ENCODE peak calls at places on chromosomes 11 and 22, in six cellular contexts. One of them, this sample, is unnamed.

GRCh38 chr22:35072939-35073338 is 7.0 kb downstream of the ISX start:
- DNase-seq in thyroid gland: no peak
- DNase-seq in A549: no peak
- DNase-seq in lower leg skin: no peak
- DNase-seq in upper lobe of left lung: no peak
- DNase-seq in K562: peak
- DNase-seq in this sample: peak

GRCh38 chr11:7548659-7549283 is 35.0 kb downstream of the PPFIBP2 start:
- DNase-seq in thyroid gland: peak
- DNase-seq in upper lobe of left lung: no peak
- DNase-seq in lower leg skin: no peak
- DNase-seq in A549: peak
- DNase-seq in K562: peak
- DNase-seq in this sample: peak

GRCh38 chr11:91299980-91300379 is 924.6 kb upstream of the FAT3 start:
- DNase-seq in lower leg skin: no peak
- DNase-seq in thyroid gland: no peak
- DNase-seq in K562: no peak
- DNase-seq in upper lobe of left lung: no peak
- DNase-seq in A549: no peak
- DNase-seq in this sample: no peak

GRCh38 chr22:30205281-30206115 is 41.1 kb downstream of the LIF start:
- DNase-seq in K562: peak
- DNase-seq in A549: peak
- DNase-seq in upper lobe of left lung: peak
- DNase-seq in thyroid gland: no peak
- DNase-seq in lower leg skin: peak
- DNase-seq in this sample: peak

GRCh38 chr11:132987936-132988335 is 544.4 kb downstream of the OPCML start:
- DNase-seq in A549: no peak
- DNase-seq in upper lobe of left lung: no peak
- DNase-seq in K562: no peak
- DNase-seq in lower leg skin: no peak
- DNase-seq in thyroid gland: no peak
- DNase-seq in this sample: no peak

GRCh38 chr11:9001736-9002135 is 2.1 kb downstream of the NRIP3 start:
- DNase-seq in thyroid gland: no peak
- DNase-seq in A549: no peak
- DNase-seq in lower leg skin: peak
- DNase-seq in upper lobe of left lung: peak
- DNase-seq in K562: peak
- DNase-seq in this sample: peak

GRCh38 chr11:7219457-7219856 is 32.2 kb upstream of the SYT9 start:
- DNase-seq in A549: no peak
- DNase-seq in K562: no peak
- DNase-seq in upper lobe of left lung: no peak
- DNase-seq in lower leg skin: no peak
- DNase-seq in thyroid gland: no peak
- DNase-seq in this sample: no peak

GRCh38 chr11:6856871-6857270 is 6.0 kb upstream of the OR10A2 start:
- DNase-seq in A549: no peak
- DNase-seq in thyroid gland: no peak
- DNase-seq in K562: no peak
- DNase-seq in lower leg skin: no peak
- DNase-seq in upper lobe of left lung: no peak
- DNase-seq in this sample: no peak

GRCh38 chr11:33734441-33735165 is 1.6 kb downstream of the CD59 start:
- DNase-seq in K562: peak
- DNase-seq in A549: no peak
- DNase-seq in thyroid gland: peak
- DNase-seq in upper lobe of left lung: peak
- DNase-seq in lower leg skin: no peak
- DNase-seq in this sample: no peak

GRCh38 chr11:90192869-90193582 is 29.8 kb downstream of the CHORDC1 start:
- DNase-seq in thyroid gland: no peak
- DNase-seq in K562: no peak
- DNase-seq in A549: no peak
- DNase-seq in upper lobe of left lung: no peak
- DNase-seq in lower leg skin: no peak
- DNase-seq in this sample: no peak

GRCh38 chr11:58493676-58494075 is 14.2 kb downstream of the OR5B21 start:
- DNase-seq in upper lobe of left lung: no peak
- DNase-seq in lower leg skin: no peak
- DNase-seq in A549: no peak
- DNase-seq in thyroid gland: no peak
- DNase-seq in K562: no peak
- DNase-seq in this sample: no peak

GRCh38 chr11:70109006-70109405 is 30.9 kb downstream of the ANO1 start:
- DNase-seq in K562: no peak
- DNase-seq in upper lobe of left lung: no peak
- DNase-seq in lower leg skin: no peak
- DNase-seq in A549: no peak
- DNase-seq in thyroid gland: no peak
- DNase-seq in this sample: no peak

GRCh38 chr11:64566042-64566914 is 24.7 kb upstream of the SLC22A12 start:
- DNase-seq in A549: peak
- DNase-seq in K562: peak
- DNase-seq in lower leg skin: peak
- DNase-seq in thyroid gland: peak
- DNase-seq in upper lobe of left lung: peak
- DNase-seq in this sample: peak

GRCh38 chr11:14358729-14359439 is at the start of gene RRAS2:
- DNase-seq in A549: peak
- DNase-seq in K562: peak
- DNase-seq in upper lobe of left lung: peak
- DNase-seq in lower leg skin: peak
- DNase-seq in thyroid gland: peak
- DNase-seq in this sample: peak

GRCh38 chr11:128407962-128408361 is 179.4 kb downstream of the ETS1 start:
- DNase-seq in thyroid gland: no peak
- DNase-seq in K562: no peak
- DNase-seq in lower leg skin: no peak
- DNase-seq in A549: no peak
- DNase-seq in upper lobe of left lung: no peak
- DNase-seq in this sample: no peak

GRCh38 chr22:21990449-21991308 is 8.1 kb upstream of the TOP3B start:
- DNase-seq in K562: no peak
- DNase-seq in upper lobe of left lung: no peak
- DNase-seq in thyroid gland: no peak
- DNase-seq in A549: no peak
- DNase-seq in lower leg skin: no peak
- DNase-seq in this sample: no peak

GRCh38 chr22:26669060-26669481 is 11.7 kb downstream of the MIAT start:
- DNase-seq in K562: no peak
- DNase-seq in lower leg skin: no peak
- DNase-seq in upper lobe of left lung: no peak
- DNase-seq in A549: peak
- DNase-seq in thyroid gland: no peak
- DNase-seq in this sample: no peak

GRCh38 chr11:66637557-66638176 is 836 bp upstream of the RBM4 start:
- DNase-seq in A549: no peak
- DNase-seq in thyroid gland: no peak
- DNase-seq in upper lobe of left lung: no peak
- DNase-seq in lower leg skin: peak
- DNase-seq in K562: peak
- DNase-seq in this sample: no peak

GRCh38 chr11:72641900-72642814 is 32.1 kb downstream of the PDE2A start:
- DNase-seq in lower leg skin: no peak
- DNase-seq in A549: peak
- DNase-seq in K562: peak
- DNase-seq in thyroid gland: peak
- DNase-seq in upper lobe of left lung: peak
- DNase-seq in this sample: peak

GRCh38 chr11:10925149-10925926 is 67.5 kb upstream of the ZBED5 start:
- DNase-seq in thyroid gland: no peak
- DNase-seq in upper lobe of left lung: no peak
- DNase-seq in K562: no peak
- DNase-seq in A549: peak
- DNase-seq in lower leg skin: peak
- DNase-seq in this sample: no peak

GRCh38 chr11:34758262-34758661 is 137.4 kb downstream of the EHF start:
- DNase-seq in thyroid gland: no peak
- DNase-seq in upper lobe of left lung: no peak
- DNase-seq in lower leg skin: no peak
- DNase-seq in K562: peak
- DNase-seq in A549: no peak
- DNase-seq in this sample: no peak

GRCh38 chr11:43736502-43737193 is 56.1 kb downstream of the HSD17B12 start:
- DNase-seq in A549: no peak
- DNase-seq in thyroid gland: no peak
- DNase-seq in K562: no peak
- DNase-seq in upper lobe of left lung: no peak
- DNase-seq in lower leg skin: no peak
- DNase-seq in this sample: no peak

DNA sequence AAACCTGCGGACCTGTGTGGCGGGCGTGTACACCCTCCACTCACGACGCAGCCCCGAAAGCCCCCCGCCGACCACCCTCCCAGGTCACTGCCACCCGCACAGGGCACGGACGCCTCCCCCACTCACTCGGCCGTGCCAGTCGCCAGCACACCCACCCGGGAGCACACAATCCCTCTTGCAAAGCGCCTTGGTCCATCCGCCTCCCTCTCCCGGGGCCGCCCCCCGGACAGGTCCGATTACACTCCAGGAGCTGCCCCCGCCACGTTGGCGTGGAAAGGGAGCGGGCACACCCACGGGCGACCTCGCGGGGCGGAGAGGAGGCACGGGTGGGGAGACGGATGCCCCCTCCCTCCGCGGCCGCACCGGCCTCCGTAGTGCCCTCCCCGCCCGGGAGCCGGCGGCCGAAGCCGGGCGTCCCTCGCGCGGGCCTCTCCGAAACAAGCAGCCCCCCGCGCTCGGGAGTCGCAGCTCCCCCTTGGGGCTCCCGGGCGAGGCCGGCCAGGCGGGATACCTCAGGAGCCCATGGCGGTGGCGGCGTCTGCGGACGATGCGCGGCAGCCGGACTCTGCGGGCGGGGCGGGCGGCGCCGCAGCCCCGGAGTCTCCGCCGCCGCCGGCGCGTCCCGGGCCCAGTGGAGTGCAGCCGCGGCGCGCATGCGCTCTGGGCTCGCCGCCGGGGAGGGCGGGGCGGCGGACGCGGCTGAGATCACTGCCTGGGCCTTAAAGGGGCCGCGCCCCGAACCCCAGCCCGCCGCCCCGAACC is at the start of gene TMEM184B:
- DNase-seq in thyroid gland: peak
- DNase-seq in K562: peak
- DNase-seq in lower leg skin: peak
- DNase-seq in upper lobe of left lung: peak
- DNase-seq in A549: peak
- DNase-seq in this sample: peak
- TF ChIP-seq POLR2A in thyroid gland: peak
- TF ChIP-seq POLR2A in K562: no peak
- TF ChIP-seq POLR2A in lower leg skin: no peak
- TF ChIP-seq POLR2A in upper lobe of left lung: no peak
- TF ChIP-seq POLR2A in A549: peak
- TF ChIP-seq POLR2A in this sample: peak

DNA sequence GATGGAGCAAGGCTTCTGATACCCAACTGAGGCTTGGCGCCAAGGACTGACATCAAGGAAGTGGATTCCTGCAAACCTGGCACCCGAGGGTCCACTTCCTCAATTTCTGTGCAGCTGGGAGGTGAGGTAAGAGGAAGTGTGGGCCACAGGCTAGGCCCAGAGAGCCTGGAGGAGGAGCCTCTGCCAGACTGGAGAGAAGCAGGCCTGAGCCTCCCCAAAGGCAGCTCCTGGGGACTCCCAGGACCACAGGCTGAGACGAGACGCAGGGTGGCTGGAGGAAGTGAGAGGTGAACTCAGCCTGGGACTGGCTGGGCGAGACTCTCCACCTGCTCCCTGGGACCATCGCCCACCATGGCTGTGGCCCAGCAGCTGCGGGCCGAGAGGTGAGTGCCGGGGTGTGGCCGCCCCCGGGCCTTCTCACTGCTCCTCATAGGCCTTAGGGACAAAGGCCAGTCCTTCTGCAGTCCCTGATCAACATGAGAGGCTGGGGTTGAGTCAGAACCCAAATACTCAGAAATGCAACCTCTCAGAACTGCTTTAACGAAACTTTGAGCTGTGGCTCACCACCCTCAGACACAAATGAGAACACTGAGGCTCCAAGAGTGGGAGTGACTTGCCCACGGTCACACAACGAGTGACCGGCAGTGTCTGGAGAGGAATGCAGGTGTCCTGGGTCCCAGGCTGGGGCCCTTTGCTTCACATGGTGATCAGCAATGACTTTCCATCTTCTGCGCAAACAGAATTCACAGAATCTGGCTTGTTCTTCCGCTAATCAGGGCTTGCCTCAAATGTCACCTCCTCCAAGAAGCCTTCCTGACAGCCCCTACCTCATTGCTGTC is at the start of gene NCF4:
- DNase-seq in K562: no peak
- DNase-seq in A549: no peak
- DNase-seq in upper lobe of left lung: peak
- DNase-seq in lower leg skin: peak
- DNase-seq in thyroid gland: peak
- DNase-seq in this sample: no peak
- TF ChIP-seq POLR2A in K562: no peak
- TF ChIP-seq POLR2A in A549: no peak
- TF ChIP-seq POLR2A in upper lobe of left lung: no peak
- TF ChIP-seq POLR2A in lower leg skin: no peak
- TF ChIP-seq POLR2A in thyroid gland: peak
- TF ChIP-seq POLR2A in this sample: no peak

GRCh38 chr11:125071408-125071807 is 8.3 kb downstream of the SLC37A2 start:
- DNase-seq in thyroid gland: peak
- DNase-seq in A549: no peak
- DNase-seq in lower leg skin: no peak
- DNase-seq in K562: peak
- DNase-seq in upper lobe of left lung: no peak
- DNase-seq in this sample: no peak
- TF ChIP-seq POLR2A in thyroid gland: no peak
- TF ChIP-seq POLR2A in A549: no peak
- TF ChIP-seq POLR2A in lower leg skin: no peak
- TF ChIP-seq POLR2A in K562: no peak
- TF ChIP-seq POLR2A in upper lobe of left lung: no peak
- TF ChIP-seq POLR2A in this sample: no peak

GRCh38 chr11:67648140-67648795 is 2.3 kb downstream of the ACY3 start:
- DNase-seq in K562: peak
- DNase-seq in thyroid gland: no peak
- DNase-seq in lower leg skin: no peak
- DNase-seq in upper lobe of left lung: no peak
- DNase-seq in A549: peak
- DNase-seq in this sample: no peak
- TF ChIP-seq POLR2A in K562: no peak
- TF ChIP-seq POLR2A in thyroid gland: no peak
- TF ChIP-seq POLR2A in lower leg skin: no peak
- TF ChIP-seq POLR2A in upper lobe of left lung: no peak
- TF ChIP-seq POLR2A in A549: no peak
- TF ChIP-seq POLR2A in this sample: no peak

DNA sequence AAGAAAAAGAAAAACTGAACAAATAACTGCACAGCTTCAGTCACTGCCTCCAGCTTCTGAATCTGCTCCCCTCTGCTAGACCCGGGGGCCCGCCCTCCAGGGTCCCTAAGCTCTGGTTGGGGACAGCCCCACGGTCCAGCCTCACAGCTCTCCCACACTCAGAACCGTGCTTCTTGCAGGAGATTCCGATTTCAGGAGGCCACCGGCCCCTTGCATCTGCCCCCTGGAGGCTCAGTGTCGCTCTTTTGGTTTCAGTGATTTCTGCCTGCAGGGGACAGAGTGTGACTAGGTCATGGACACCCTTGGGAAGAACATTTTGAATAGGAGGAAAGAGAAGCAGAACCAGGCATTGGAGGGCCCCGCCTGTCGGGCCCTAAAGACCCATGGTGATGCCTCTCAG is 23.1 kb upstream of the RPS3 start:
- DNase-seq in thyroid gland: no peak
- DNase-seq in K562: peak
- DNase-seq in upper lobe of left lung: no peak
- DNase-seq in A549: no peak
- DNase-seq in lower leg skin: no peak
- DNase-seq in this sample: no peak
- TF ChIP-seq POLR2A in thyroid gland: no peak
- TF ChIP-seq POLR2A in K562: no peak
- TF ChIP-seq POLR2A in upper lobe of left lung: no peak
- TF ChIP-seq POLR2A in A549: no peak
- TF ChIP-seq POLR2A in lower leg skin: no peak
- TF ChIP-seq POLR2A in this sample: no peak